ENCODE peak calls at places on chromosomes 12 and 14, in six cellular contexts. One of them, this sample, is unnamed.

GRCh38 chr12:11839093-11839641 is 189.7 kb downstream of the ETV6 start:
- DNase-seq in Calu3: peak; percentile 84
- DNase-seq in GM03348: no peak
- DNase-seq in CD4-positive, alpha-beta T cell: no peak
- DNase-seq in CD4-positive, alpha-beta memory T cell: no peak
- DNase-seq in fibroblast of pulmonary artery: peak; percentile 84
- DNase-seq in this sample: peak; percentile 62

GRCh38 chr12:21891763-21892217 is 49.4 kb downstream of the ABCC9 start:
- DNase-seq in fibroblast of pulmonary artery: peak; percentile 7
- DNase-seq in CD4-positive, alpha-beta memory T cell: no peak
- DNase-seq in GM03348: no peak
- DNase-seq in Calu3: no peak
- DNase-seq in CD4-positive, alpha-beta T cell: no peak
- DNase-seq in this sample: peak; percentile 39

GRCh38 chr12:131559517-131560516 is 151.1 kb upstream of the SFSWAP start:
- DNase-seq in GM03348: no peak
- DNase-seq in fibroblast of pulmonary artery: no peak
- DNase-seq in CD4-positive, alpha-beta memory T cell: no peak
- DNase-seq in Calu3: no peak
- DNase-seq in CD4-positive, alpha-beta T cell: no peak
- DNase-seq in this sample: no peak

GRCh38 chr12:52874573-52875435 is 26.0 kb upstream of the KRT78 start:
- DNase-seq in CD4-positive, alpha-beta memory T cell: no peak
- DNase-seq in fibroblast of pulmonary artery: no peak
- DNase-seq in Calu3: no peak
- DNase-seq in GM03348: no peak
- DNase-seq in CD4-positive, alpha-beta T cell: no peak
- DNase-seq in this sample: no peak

GRCh38 chr12:117897379-117898161 is 71.2 kb downstream of the KSR2 start:
- DNase-seq in CD4-positive, alpha-beta memory T cell: no peak
- DNase-seq in fibroblast of pulmonary artery: no peak
- DNase-seq in CD4-positive, alpha-beta T cell: no peak
- DNase-seq in Calu3: no peak
- DNase-seq in GM03348: no peak
- DNase-seq in this sample: no peak

GRCh38 chr14:22886500-22887259 is 3.7 kb downstream of the REM2 start:
- DNase-seq in Calu3: peak; percentile 78
- DNase-seq in CD4-positive, alpha-beta memory T cell: peak; percentile 73
- DNase-seq in CD4-positive, alpha-beta T cell: peak; percentile 61
- DNase-seq in fibroblast of pulmonary artery: peak; percentile 54
- DNase-seq in GM03348: peak; percentile 88
- DNase-seq in this sample: peak; percentile 84

GRCh38 chr12:101743724-101744472 is 4.6 kb upstream of the SYCP3 start:
- DNase-seq in CD4-positive, alpha-beta T cell: no peak
- DNase-seq in CD4-positive, alpha-beta memory T cell: no peak
- DNase-seq in fibroblast of pulmonary artery: no peak
- DNase-seq in GM03348: no peak
- DNase-seq in Calu3: no peak
- DNase-seq in this sample: no peak

GRCh38 chr12:132886529-132887477 is 602 bp downstream of the CHFR start:
- DNase-seq in CD4-positive, alpha-beta memory T cell: no peak
- DNase-seq in Calu3: peak; percentile 27
- DNase-seq in fibroblast of pulmonary artery: no peak
- DNase-seq in GM03348: no peak
- DNase-seq in CD4-positive, alpha-beta T cell: no peak
- DNase-seq in this sample: peak; percentile 34

GRCh38 chr14:87044807-87045206 is 948.2 kb downstream of the GALC start:
- DNase-seq in GM03348: no peak
- DNase-seq in fibroblast of pulmonary artery: no peak
- DNase-seq in CD4-positive, alpha-beta memory T cell: no peak
- DNase-seq in CD4-positive, alpha-beta T cell: no peak
- DNase-seq in Calu3: no peak
- DNase-seq in this sample: no peak

GRCh38 chr12:90836689-90837088 is 118.3 kb downstream of the CCER1 start:
- DNase-seq in Calu3: no peak
- DNase-seq in CD4-positive, alpha-beta T cell: no peak
- DNase-seq in GM03348: no peak
- DNase-seq in fibroblast of pulmonary artery: peak; percentile 62
- DNase-seq in CD4-positive, alpha-beta memory T cell: no peak
- DNase-seq in this sample: no peak

This sample was measured in body of pancreas.